ENCODE peak calls at places on chromosomes 4 and X, in nine cellular contexts. F is activated naive CD8-positive, alpha-beta T cell treated with anti-CD3 and anti-CD28 coated beads, Interleukin-2, amount 10 ng/mL, durations not matched to agents 7 days and 5 days; D is NCI-H2081; J is bronchial epithelial cell; E is heart right ventricle; C is cerebellar cortex; P is endothelial cell of umbilical vein; M is dorsolateral prefrontal cortex; L is EH. H is an unnamed sample.

GRCh38 chr4:3471886-3472285 is 8.8 kb downstream of the DOK7 start:
- DNase-seq in F (no peak), D (no peak), J (no peak), E (no peak), C (no peak), P (no peak), M (no peak), L (no peak), H (no peak)

GRCh38 chr4:126850286-126850685 is 782.5 kb upstream of the INTU start:
- DNase-seq in F (no peak), D (no peak), J (peak), E (no peak), C (no peak), P (peak), M (no peak), L (peak), H (no peak)

GRCh38 chr4:182809417-182810102 is 107.6 kb downstream of the DCTD start:
- DNase-seq in F (no peak), D (no peak), J (no peak), E (no peak), C (no peak), P (no peak), M (no peak), L (peak), H (no peak)

GRCh38 chr4:103996637-103997036 is 276.9 kb upstream of the TACR3 start:
- DNase-seq in F (no peak), D (no peak), J (peak), E (no peak), C (peak), P (no peak), M (peak), L (peak), H (no peak)

GRCh38 chrX:133337250-133337649 is 78.0 kb downstream of the GPC4 start:
- DNase-seq in F (no peak), D (no peak), J (peak), E (no peak), C (no peak), P (no peak), M (no peak), L (no peak), H (no peak)

GRCh38 chr4:48337726-48338125 is 3.6 kb upstream of the SLAIN2 start:
- DNase-seq in F (no peak), D (no peak), J (peak), E (no peak), C (no peak), P (no peak), M (no peak), L (no peak), H (no peak)

GRCh38 chrX:574355-574754 is 56.2 kb upstream of the SHOX start:
- DNase-seq in F (no peak), D (no peak), J (no peak), E (no peak), C (no peak), P (no peak), M (no peak), L (no peak), H (no peak)

GRCh38 chrX:47129879-47130358 is 14.6 kb downstream of the NDUFB11 start:
- DNase-seq in F (no peak), D (no peak), J (no peak), E (no peak), C (peak), P (peak), M (no peak), L (no peak), H (no peak)

GRCh38 chr4:38965866-38966265 is 66.3 kb downstream of the TMEM156 start:
- DNase-seq in F (no peak), D (no peak), J (no peak), E (no peak), C (no peak), P (no peak), M (no peak), L (no peak), H (peak)

GRCh38 chr4:31104033-31104432 is 383.9 kb downstream of the PCDH7 start:
- DNase-seq in F (no peak), D (peak), J (no peak), E (no peak), C (no peak), P (no peak), M (no peak), L (no peak), H (no peak)

GRCh38 chr4:3452376-3452775 is 10.6 kb downstream of the HGFAC start:
- DNase-seq in F (no peak), D (no peak), J (no peak), E (peak), C (no peak), P (no peak), M (no peak), L (no peak), H (no peak)

GRCh38 chr4:113645771-113646455 is 115.6 kb downstream of the CAMK2D start:
- DNase-seq in F (no peak), D (no peak), J (peak), E (no peak), C (no peak), P (peak), M (no peak), L (peak), H (no peak)

GRCh38 chr4:113094802-113095201 is 45.3 kb downstream of the ANK2 start:
- DNase-seq in F (no peak), D (no peak), J (peak), E (no peak), C (peak), P (no peak), M (no peak), L (peak), H (no peak)

GRCh38 chr4:175784986-175785525 is 27.0 kb downstream of the GPM6A start:
- DNase-seq in F (no peak), D (no peak), J (no peak), E (no peak), C (peak), P (no peak), M (no peak), L (no peak), H (no peak)

GRCh38 chrX:3713225-3713936 is at the start of gene PRKX:
- DNase-seq in F (peak), D (peak), J (no peak), E (peak), C (no peak), P (peak), M (peak), L (peak), H (peak)

GRCh38 chr4:73844352-73844751 is 7.9 kb downstream of the CXCL6 start:
- DNase-seq in F (no peak), D (no peak), J (peak), E (no peak), C (no peak), P (peak), M (no peak), L (peak), H (no peak)

GRCh38 chr4:38612996-38613395 is 51.0 kb upstream of the KLF3 start:
- DNase-seq in F (no peak), D (peak), J (peak), E (no peak), C (peak), P (peak), M (no peak), L (peak), H (no peak)

GRCh38 chr4:41318839-41319530 is 62.3 kb downstream of the UCHL1 start:
- DNase-seq in F (no peak), D (no peak), J (peak), E (peak), C (no peak), P (peak), M (no peak), L (peak), H (no peak)

GRCh38 chr4:41323706-41324105 is 67.0 kb downstream of the UCHL1 start:
- DNase-seq in F (no peak), D (no peak), J (no peak), E (no peak), C (no peak), P (peak), M (no peak), L (peak), H (no peak)

GRCh38 chrX:50081282-50081955 is 119.4 kb downstream of the AKAP4 start:
- DNase-seq in F (no peak), D (no peak), J (peak), E (peak), C (peak), P (peak), M (peak), L (peak), H (no peak)